ENCODE peak calls at places on chromosomes 2 and 18, in five cellular contexts. R is LoVo, O is SW 1271, D is NCI-H146, X is Calu3. G is an unnamed sample.

GRCh38 chr2:65116645-65117044 is 13.3 kb downstream of the RAB1A start:
- DNase-seq in R (no peak), O (no peak), D (no peak), X (no peak), G (no peak)

GRCh38 chr18:51988277-51988676 is 351.7 kb upstream of the DCC start:
- DNase-seq in R (no peak), O (no peak), D (peak; percentile 90), X (no peak), G (no peak)

GRCh38 chr2:62765619-62766376 is 60.3 kb downstream of the EHBP1 start:
- DNase-seq in R (no peak), O (no peak), D (no peak), X (no peak), G (no peak)

GRCh38 chr2:7878786-7879515 is 802.9 kb upstream of the ID2 start:
- DNase-seq in R (no peak), O (no peak), D (no peak), X (no peak), G (no peak)

GRCh38 chr2:213411582-213412289 is 127.5 kb downstream of the SPAG16 start:
- DNase-seq in R (peak; percentile 16), O (no peak), D (no peak), X (peak; percentile 21), G (no peak)

GRCh38 chr2:165056585-165056984 is 101.3 kb upstream of the SLC38A11 start:
- DNase-seq in R (no peak), O (no peak), D (peak; percentile 45), X (no peak), G (no peak)

GRCh38 chr18:62554083-62554815 is 31.4 kb downstream of the ZCCHC2 start:
- DNase-seq in R (no peak), O (no peak), D (no peak), X (no peak), G (no peak)

GRCh38 chr2:239756392-239757153 is 268.6 kb downstream of the NDUFA10 start:
- DNase-seq in R (no peak), O (no peak), D (no peak), X (no peak), G (no peak)

GRCh38 chr2:163808406-163808805 is 72.6 kb upstream of the FIGN start:
- DNase-seq in R (no peak), O (no peak), D (no peak), X (no peak), G (no peak)

GRCh38 chr2:235216901-235217300 is 265.1 kb downstream of the SH3BP4 start:
- DNase-seq in R (no peak), O (no peak), D (no peak), X (no peak), G (no peak)

G was measured in dorsolateral prefrontal cortex.